ENCODE peak calls at places on chromosomes 2 and 18, in eight cellular contexts. J, P, D, Y, V, G, O and Z are unnamed samples.

GRCh38 chr2:194002699-194003368 is 1654.2 kb upstream of the SLC39A10 start:
- DNase-seq in J (peak), P (no peak), D (no peak), Y (no peak), V (no peak), G (no peak), O (no peak), Z (no peak)

GRCh38 chr2:158457092-158457825 is 507 bp downstream of the PKP4 start:
- DNase-seq in J (peak), P (peak), D (peak), Y (no peak), V (peak), G (peak), O (peak), Z (peak)

GRCh38 chr2:20421988-20422678 is 24.7 kb upstream of the RHOB start:
- DNase-seq in J (peak), P (no peak), D (peak), Y (peak), V (no peak), G (peak), O (peak), Z (peak)

GRCh38 chr2:136305517-136306192 is 187.7 kb upstream of the CXCR4 start:
- DNase-seq in J (peak), P (no peak), D (no peak), Y (no peak), V (no peak), G (no peak), O (no peak), Z (no peak)

GRCh38 chr2:103980401-103980800 is 873.5 kb upstream of the POU3F3 start:
- DNase-seq in J (no peak), P (no peak), D (no peak), Y (no peak), V (no peak), G (no peak), O (no peak), Z (no peak)

GRCh38 chr2:25692143-25692542 is 18.8 kb upstream of the DTNB start:
- DNase-seq in J (no peak), P (no peak), D (no peak), Y (no peak), V (no peak), G (no peak), O (no peak), Z (no peak)

GRCh38 chr2:159091381-159091780 is 122.9 kb downstream of the TANC1 start:
- DNase-seq in J (no peak), P (no peak), D (no peak), Y (no peak), V (no peak), G (no peak), O (no peak), Z (no peak)

GRCh38 chr2:158730621-158730905 is 64.6 kb upstream of the DAPL1 start:
- DNase-seq in J (no peak), P (no peak), D (no peak), Y (no peak), V (no peak), G (no peak), O (no peak), Z (no peak)

GRCh38 chr2:147441140-147441539 is 403.7 kb upstream of the ACVR2A start:
- DNase-seq in J (no peak), P (no peak), D (no peak), Y (no peak), V (no peak), G (no peak), O (no peak), Z (no peak)

GRCh38 chr2:128736046-128736688 is 417.5 kb upstream of the HS6ST1 start:
- DNase-seq in J (no peak), P (no peak), D (no peak), Y (no peak), V (no peak), G (no peak), O (no peak), Z (no peak)

GRCh38 chr2:215622836-215623235 is 187.0 kb upstream of the FN1 start:
- DNase-seq in J (no peak), P (no peak), D (no peak), Y (no peak), V (no peak), G (no peak), O (no peak), Z (no peak)

GRCh38 chr2:240644859-240645301 is 19.6 kb downstream of the GPR35 start:
- DNase-seq in J (peak), P (no peak), D (peak), Y (no peak), V (no peak), G (no peak), O (no peak), Z (no peak)

GRCh38 chr18:24296273-24296672 is 101.4 kb downstream of the OSBPL1A start:
- DNase-seq in J (no peak), P (no peak), D (no peak), Y (no peak), V (no peak), G (no peak), O (no peak), Z (no peak)

GRCh38 chr2:20365249-20365817 is 14.7 kb upstream of the PUM2 start:
- DNase-seq in J (no peak), P (peak), D (no peak), Y (no peak), V (no peak), G (no peak), O (no peak), Z (no peak)

GRCh38 chr2:226213717-226214116 is 585.9 kb downstream of the IRS1 start:
- DNase-seq in J (no peak), P (no peak), D (no peak), Y (no peak), V (no peak), G (no peak), O (no peak), Z (no peak)

GRCh38 chr2:108612514-108613183 is 78.4 kb downstream of the LIMS1 start:
- DNase-seq in J (peak), P (no peak), D (no peak), Y (no peak), V (no peak), G (no peak), O (no peak), Z (no peak)

GRCh38 chr2:888211-888801 is 62.3 kb upstream of the SNTG2 start:
- DNase-seq in J (no peak), P (no peak), D (no peak), Y (no peak), V (no peak), G (no peak), O (no peak), Z (no peak)

GRCh38 chr2:170221317-170222288 is 43.7 kb downstream of the MYO3B start:
- DNase-seq in J (no peak), P (no peak), D (no peak), Y (no peak), V (no peak), G (no peak), O (no peak), Z (no peak)

GRCh38 chr2:46942143-46942526 is 26.5 kb upstream of the MCFD2 start:
- DNase-seq in J (peak), P (peak), D (no peak), Y (no peak), V (peak), G (peak), O (no peak), Z (peak)

GRCh38 chr2:46939596-46940359 is 24.2 kb upstream of the MCFD2 start:
- DNase-seq in J (no peak), P (no peak), D (no peak), Y (no peak), V (no peak), G (peak), O (no peak), Z (no peak)

GRCh38 chr2:46945671-46946070 is 30.1 kb upstream of the MCFD2 start:
- DNase-seq in J (no peak), P (no peak), D (no peak), Y (no peak), V (no peak), G (no peak), O (no peak), Z (no peak)

GRCh38 chr2:46943881-46944798 is 28.5 kb upstream of the MCFD2 start:
- DNase-seq in J (no peak), P (no peak), D (no peak), Y (no peak), V (no peak), G (no peak), O (no peak), Z (no peak)

GRCh38 chr2:46942891-46943626 is 27.5 kb upstream of the MCFD2 start:
- DNase-seq in J (no peak), P (no peak), D (no peak), Y (no peak), V (no peak), G (no peak), O (no peak), Z (no peak)
- H3K4me3 ChIP-seq in J (peak), P (peak), D (peak), Y (peak), V (peak), G (no peak), O (peak), Z (no peak)

DNA sequence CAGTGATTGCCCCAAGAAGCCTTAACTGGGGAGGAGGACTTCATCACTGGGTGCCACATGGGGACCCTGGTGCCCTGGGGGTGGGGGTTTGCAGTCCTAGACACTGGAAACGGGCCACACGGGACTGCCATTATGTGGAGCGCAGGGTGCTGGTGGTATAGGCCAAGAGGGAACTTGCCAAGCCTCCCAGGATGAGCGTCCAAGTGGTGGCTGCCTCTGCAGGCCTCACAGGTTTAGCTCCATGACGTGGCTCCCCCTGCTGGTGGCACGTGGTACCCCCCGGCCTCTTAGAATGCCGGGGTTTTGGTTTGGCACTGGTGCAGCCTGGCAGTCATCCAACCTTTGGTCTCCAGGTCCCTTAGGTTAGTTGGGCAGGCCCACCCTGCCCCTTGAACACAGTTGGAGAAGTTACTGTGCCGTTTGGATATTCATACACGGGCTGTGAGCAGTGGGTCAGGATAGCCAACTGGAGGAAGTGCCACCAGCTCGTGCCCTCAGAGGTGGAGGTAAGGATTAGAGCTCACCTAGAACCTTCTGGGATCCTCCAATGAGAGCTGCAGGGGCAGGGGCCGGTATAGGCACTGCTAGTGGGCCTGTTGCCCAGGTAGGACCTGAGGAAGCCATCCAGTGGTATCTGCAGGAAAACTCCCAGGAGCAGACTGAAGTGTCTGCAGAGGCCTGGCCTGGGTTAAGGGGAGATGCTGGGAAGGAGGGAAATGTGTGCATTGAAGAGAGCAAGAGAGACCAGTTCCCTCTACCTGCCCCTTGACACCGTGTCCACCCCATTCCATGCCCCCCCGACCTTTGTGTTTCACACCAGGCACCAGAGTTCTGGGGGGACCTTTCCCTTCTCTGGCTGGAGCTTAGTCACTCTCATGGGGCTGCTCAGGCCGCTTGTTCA is 5.7 kb downstream of the PTMA start:
- DNase-seq in J (peak), P (peak), D (peak), Y (peak), V (peak), G (peak), O (peak), Z (peak)
- TF ChIP-seq POLR2A in J (peak), P (no peak), D (no peak), Y (no peak), V (peak), G (peak), O (no peak), Z (peak)

GRCh38 chr2:99487906-99488305 is 1.9 kb downstream of the REV1 start:
- DNase-seq in J (no peak), P (no peak), D (no peak), Y (no peak), V (no peak), G (no peak), O (no peak), Z (no peak)
- H3K4me3 ChIP-seq in J (no peak), P (no peak), D (peak), Y (peak), V (no peak), G (no peak), O (no peak), Z (no peak)

DNA sequence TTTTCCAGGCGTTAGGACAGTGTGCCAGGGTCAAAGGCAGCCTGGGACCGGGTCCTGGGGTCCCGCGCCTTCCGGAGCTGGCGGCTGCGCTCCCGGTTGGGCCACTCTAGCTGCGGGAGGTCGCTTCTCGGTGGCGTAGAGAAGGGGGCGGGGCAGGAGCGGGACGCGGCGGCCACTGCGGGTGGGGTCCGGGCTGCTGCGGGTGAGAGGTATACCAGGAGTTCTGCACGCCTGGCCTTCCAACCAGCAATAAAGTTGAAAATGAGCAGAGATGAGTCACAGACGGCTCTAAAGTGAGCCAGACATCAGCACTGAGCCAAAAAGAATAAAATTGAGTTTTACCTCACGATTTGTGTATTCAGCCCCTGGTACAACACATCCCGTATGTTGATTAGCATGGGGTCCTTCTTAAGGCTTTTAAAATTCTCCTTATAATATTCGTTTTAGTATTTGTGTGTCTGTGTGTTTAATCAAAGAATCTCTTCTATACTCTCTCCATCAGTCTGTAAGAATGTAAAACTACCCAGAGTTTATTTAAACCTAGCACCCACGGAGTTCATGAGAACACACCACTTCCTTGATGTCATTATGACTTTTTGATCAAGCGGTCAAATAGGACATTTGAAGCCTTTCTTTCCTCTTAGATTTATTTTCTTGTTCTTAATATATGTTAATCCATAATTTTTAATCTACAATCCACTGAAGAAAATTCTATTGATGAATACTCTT is at the start of gene C1GALT1C1L:
- DNase-seq in J (peak), P (peak), D (peak), Y (no peak), V (peak), G (peak), O (peak), Z (peak)
- TF ChIP-seq POLR2A in J (no peak), P (peak), D (no peak), Y (no peak), V (no peak), G (no peak), O (no peak), Z (no peak)